ENCODE peak calls at places on chromosomes 3 and 15, in eight cellular contexts. L is A549, R is body of pancreas, D is stomach, J is breast epithelium, F is uterus, H is tibial nerve, G is IMR-90. T is an unnamed sample.
A peak's percentile ranks its signal among the peaks of the same experiment; 100 is the strongest.

GRCh38 chr3:111534701-111535100 is 7.3 kb upstream of the CD96 start:
- DNase-seq in L (no peak), R (no peak), G (peak; percentile 71), F (no peak), J (no peak), H (no peak), D (no peak), T (no peak)

GRCh38 chr3:181210275-181210674 is 220.7 kb upstream of the DNAJC19 start:
- DNase-seq in R (no peak), L (peak; percentile 3), G (peak; percentile 15), H (no peak), J (no peak), F (no peak), D (no peak), T (no peak)

GRCh38 chr3:53616971-53617892 is 122.8 kb downstream of the CACNA1D start:
- DNase-seq in F (no peak), J (no peak), G (no peak), H (no peak), R (no peak), D (no peak), L (no peak), T (no peak)

GRCh38 chr3:38583688-38584087 is 65.8 kb downstream of the SCN5A start:
- DNase-seq in J (no peak), R (no peak), G (no peak), D (peak; percentile 8), H (no peak), F (no peak), L (no peak), T (peak; percentile 1)

GRCh38 chr15:83200162-83200561 is 7.5 kb downstream of the HDGFL3 start:
- DNase-seq in L (no peak), J (no peak), R (no peak), G (peak; percentile 78), H (no peak), D (no peak), F (no peak), T (no peak)

GRCh38 chr3:149352556-149352955 is 19.1 kb upstream of the TM4SF18 start:
- DNase-seq in D (peak; percentile 57), H (no peak), F (peak; percentile 30), L (peak; percentile 82), G (peak; percentile 58), J (peak; percentile 41), R (peak; percentile 72), T (peak; percentile 26)

GRCh38 chr3:120678984-120679383 is 3.1 kb downstream of the HGD start:
- DNase-seq in F (no peak), D (no peak), G (no peak), H (no peak), R (no peak), J (no peak), L (peak; percentile 20), T (no peak)

GRCh38 chr3:31724144-31724543 is 191.4 kb downstream of the STT3B start:
- DNase-seq in G (no peak), R (no peak), J (no peak), L (no peak), H (no peak), F (no peak), D (no peak), T (no peak)

GRCh38 chr3:122123885-122124284 is 59.6 kb upstream of the CASR start:
- DNase-seq in L (no peak), H (no peak), G (no peak), J (no peak), F (no peak), D (no peak), R (no peak), T (no peak)

GRCh38 chr15:66292261-66293084 is 895 bp upstream of the DIS3L start:
- DNase-seq in F (no peak), L (no peak), G (no peak), D (no peak), H (no peak), J (no peak), R (peak; percentile 3), T (no peak)

GRCh38 chr3:112640333-112640863 is 545 bp downstream of the CCDC80 start:
- DNase-seq in D (no peak), J (no peak), R (no peak), L (peak; percentile 55), G (peak; percentile 90), H (peak; percentile 47), F (peak; percentile 34), T (no peak)

GRCh38 chr3:47868306-47868705 is 65.4 kb downstream of the DHX30 start:
- DNase-seq in R (no peak), J (no peak), D (peak; percentile 1), H (no peak), F (no peak), G (no peak), L (no peak), T (no peak)

GRCh38 chr3:72248389-72248761 is 463.4 kb upstream of the PROK2 start:
- DNase-seq in J (no peak), D (no peak), F (no peak), H (no peak), G (no peak), L (no peak), R (no peak), T (no peak)

GRCh38 chr3:59609967-59610366 is 560.1 kb upstream of the CFAP20DC start:
- DNase-seq in L (no peak), F (no peak), H (peak; percentile 8), G (no peak), J (no peak), D (no peak), R (peak; percentile 20), T (peak; percentile 33)

GRCh38 chr3:157064402-157064801 is 95.5 kb downstream of the CCNL1 start:
- DNase-seq in F (no peak), L (no peak), D (no peak), R (no peak), G (no peak), J (no peak), H (peak; percentile 54), T (peak; percentile 27)

GRCh38 chr15:61759639-61760038 is 300.6 kb downstream of the VPS13C start:
- DNase-seq in G (no peak), H (no peak), D (no peak), L (no peak), J (no peak), F (no peak), R (no peak), T (no peak)

GRCh38 chr3:123809597-123809996 is 74.5 kb downstream of the MYLK start:
- DNase-seq in J (no peak), D (no peak), G (peak; percentile 84), L (no peak), R (no peak), H (no peak), F (no peak), T (no peak)

GRCh38 chr15:40242216-40242599 is 3.3 kb downstream of the PAK6 start:
- DNase-seq in G (no peak), L (no peak), D (no peak), J (no peak), F (no peak), H (no peak), R (no peak), T (no peak)

GRCh38 chr3:193731656-193732055 is 138.6 kb downstream of the OPA1 start:
- DNase-seq in J (no peak), R (no peak), H (no peak), G (no peak), F (no peak), D (no peak), L (no peak), T (no peak)

GRCh38 chr3:48446425-48447193 is at the start of gene ATRIP:
- DNase-seq in F (peak; percentile 90), L (peak; percentile 89), G (peak; percentile 77), R (peak; percentile 90), J (peak; percentile 87), D (peak; percentile 92), H (peak; percentile 79), T (peak; percentile 90)

GRCh38 chr15:36373549-36373948 is 205.9 kb upstream of the CDIN1 start:
- DNase-seq in J (no peak), L (peak; percentile 79), G (peak; percentile 3), H (no peak), F (no peak), R (no peak), D (no peak), T (no peak)

GRCh38 chr3:116153174-116153573 is 292.1 kb downstream of the LSAMP start:
- DNase-seq in R (no peak), G (peak; percentile 41), J (no peak), F (no peak), H (no peak), D (no peak), L (no peak), T (no peak)

GRCh38 chr3:169390310-169390731 is 273.2 kb downstream of the MECOM start:
- DNase-seq in L (no peak), G (no peak), J (no peak), D (no peak), H (no peak), R (peak; percentile 30), F (no peak), T (no peak)

GRCh38 chr15:74873036-74873755 is at the start of gene SCAMP2:
- DNase-seq in F (peak; percentile 92), D (peak; percentile 94), J (peak; percentile 92), H (peak; percentile 90), L (peak; percentile 97), G (peak; percentile 94), R (peak; percentile 96), T (peak; percentile 96)
- TF ChIP-seq POLR2A in F (peak; percentile 77), D (no peak), J (peak; percentile 44), H (peak; percentile 63), L (peak; percentile 91), G (peak; percentile 94), R (peak; percentile 59), T (peak; percentile 76)

GRCh38 chr3:16908006-16908405 is 23.3 kb downstream of the PLCL2 start:
- DNase-seq in J (no peak), D (no peak), G (no peak), F (no peak), R (no peak), L (no peak), H (no peak), T (no peak)

GRCh38 chr3:16908408-16908807 is 23.7 kb downstream of the PLCL2 start:
- DNase-seq in F (no peak), G (no peak), L (no peak), D (no peak), H (no peak), R (no peak), J (no peak), T (no peak)

GRCh38 chr3:16907245-16907644 is 22.5 kb downstream of the PLCL2 start:
- DNase-seq in J (no peak), H (no peak), D (no peak), R (no peak), L (no peak), G (no peak), F (no peak), T (no peak)

GRCh38 chr3:16905704-16906103 is 20.9 kb downstream of the PLCL2 start:
- DNase-seq in J (no peak), L (no peak), R (no peak), H (no peak), D (no peak), G (no peak), F (no peak), T (no peak)

GRCh38 chr3:16906679-16907078 is 21.9 kb downstream of the PLCL2 start:
- DNase-seq in R (peak; percentile 45), D (no peak), F (no peak), H (no peak), L (peak; percentile 54), J (no peak), G (peak; percentile 29), T (no peak)
- H3K4me3 ChIP-seq in R (no peak overlapping the region), D (no peak overlapping the region), F (no peak overlapping the region), H (no peak overlapping the region), L (no peak overlapping the region), J (no peak overlapping the region), G (no peak overlapping the region), T (no peak overlapping the region)

GRCh38 chr3:150469031-150469930 is 61.2 kb downstream of the TSC22D2 start:
- DNase-seq in J (peak; percentile 69), H (peak; percentile 12), G (peak; percentile 98), L (peak; percentile 88), R (peak; percentile 72), D (no peak), F (peak; percentile 77), T (peak; percentile 90)
- TF ChIP-seq POLR2A in J (no peak), H (no peak), G (peak; percentile 33), L (no peak), R (no peak), D (no peak), F (no peak), T (no peak)

GRCh38 chr15:81301815-81302399 is 22.0 kb downstream of the STARD5 start:
- DNase-seq in J (no peak), L (no peak), G (no peak), R (peak; percentile 63), H (no peak), D (peak; percentile 44), F (no peak), T (peak; percentile 32)
- H3K4me3 ChIP-seq in J (no peak overlapping the region), L (no peak overlapping the region), G (no peak overlapping the region), R (no peak overlapping the region), H (no peak overlapping the region), D (peak overlapping the region; percentile 3), F (no peak overlapping the region), T (no peak overlapping the region)